ENCODE peak calls at places on chromosomes 13 and 19, in seven cellular contexts. A, L, Q, V, B, N and O are unnamed samples.

GRCh38 chr19:28042516-28042915 is 1170.4 kb downstream of the UQCRFS1 start:
- DNase-seq in N (no peak), Q (no peak), A (no peak), B (no peak), V (no peak), L (no peak), O (no peak)

GRCh38 chr13:41568990-41569387 is 111.6 kb downstream of the RGCC start:
- DNase-seq in Q (no peak), A (no peak), L (no peak), B (no peak), N (no peak), V (no peak), O (no peak)

GRCh38 chr13:40688781-40689180 is 22.3 kb upstream of the FOXO1 start:
- DNase-seq in L (no peak), A (no peak), Q (no peak), V (no peak), N (no peak), B (no peak), O (no peak)

GRCh38 chr13:40595693-40596092 is 70.7 kb downstream of the FOXO1 start:
- DNase-seq in B (no peak), V (no peak), L (no peak), A (no peak), N (no peak), Q (no peak), O (no peak)

GRCh38 chr13:65677906-65678305 is 1552.2 kb downstream of the PCDH9 start:
- DNase-seq in Q (no peak), B (no peak), N (no peak), L (no peak), V (no peak), A (peak), O (no peak)

GRCh38 chr19:49629659-49630058 is 10.3 kb downstream of the RRAS start:
- DNase-seq in A (no peak), N (no peak), L (no peak), V (no peak), B (no peak), Q (no peak), O (no peak)

GRCh38 chr13:47859129-47859528 is 141.9 kb downstream of the SUCLA2 start:
- DNase-seq in N (no peak), L (no peak), Q (no peak), A (no peak), V (no peak), B (no peak), O (no peak)

GRCh38 chr19:1383311-1384084 is at the start of gene NDUFS7:
- DNase-seq in A (peak), Q (peak), L (peak), V (peak), B (peak), N (peak), O (peak)

GRCh38 chr13:31199849-31200635 is at the start of gene B3GLCT:
- DNase-seq in A (peak), L (peak), Q (peak), N (peak), V (peak), B (peak), O (peak)

GRCh38 chr19:7482584-7483439 is 6.0 kb downstream of the PEX11G start:
- DNase-seq in B (peak), N (no peak), Q (no peak), V (no peak), A (peak), L (no peak), O (no peak)

GRCh38 chr13:90884066-90884465 is 463.4 kb upstream of the MIR17HG start:
- DNase-seq in Q (no peak), B (no peak), V (no peak), L (no peak), A (no peak), N (no peak), O (no peak)

GRCh38 chr13:90882551-90882950 is 464.9 kb upstream of the MIR17HG start:
- DNase-seq in A (no peak), B (no peak), V (no peak), Q (peak), L (no peak), N (no peak), O (no peak)

GRCh38 chr13:90883592-90883991 is 463.9 kb upstream of the MIR17HG start:
- DNase-seq in B (no peak), A (no peak), Q (no peak), N (no peak), V (no peak), L (no peak), O (no peak)

DNA sequence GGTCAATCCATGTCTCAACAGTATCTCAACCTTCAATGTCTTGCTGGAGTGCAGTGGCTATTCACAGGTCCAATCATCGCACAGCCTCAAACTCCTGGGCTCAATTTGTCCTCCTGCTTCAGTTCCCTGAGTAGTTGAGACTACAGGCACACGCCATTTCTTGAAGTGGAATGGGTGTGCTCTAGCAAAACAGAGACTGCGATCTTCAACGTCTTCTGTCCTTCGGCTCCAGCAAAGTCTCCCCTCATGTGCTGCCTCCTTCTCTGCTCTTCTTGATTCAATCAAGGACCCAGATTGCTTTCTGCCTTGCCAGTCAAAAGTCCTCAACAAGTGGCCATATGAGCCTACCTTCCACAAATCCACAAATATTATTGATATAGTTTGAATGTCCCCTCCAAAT is 466.7 kb upstream of the MIR17HG start:
- DNase-seq in L (no peak), V (no peak), A (no peak), N (no peak), B (no peak), Q (no peak), O (no peak)
- TF ChIP-seq POLR2A in L (no peak), V (no peak), A (no peak), N (no peak), B (no peak), Q (no peak), O (no peak)

DNA sequence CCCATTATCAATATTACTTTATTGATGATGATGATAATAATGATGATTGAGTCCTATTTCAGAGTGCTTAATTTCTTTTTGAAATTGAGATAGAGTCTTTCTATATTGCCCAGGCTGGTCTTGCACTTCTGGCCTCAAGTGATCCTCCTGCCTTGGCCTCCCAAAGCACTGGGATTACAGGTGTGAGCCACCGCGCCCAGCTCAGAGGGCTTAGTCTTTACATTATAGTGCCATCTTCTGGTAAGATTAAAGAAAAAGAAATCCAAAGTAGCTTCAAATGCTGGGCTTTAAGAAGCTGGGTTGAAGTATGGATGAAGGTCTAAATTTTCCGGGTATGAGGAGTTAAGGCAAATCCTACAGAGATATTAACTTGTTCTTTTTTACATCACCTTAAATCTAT is 3.4 kb upstream of the ZNF333 start:
- DNase-seq in V (peak), A (peak), B (no peak), L (peak), N (no peak), Q (no peak), O (no peak)
- TF ChIP-seq CTCF in V (peak), A (peak), B (no peak), L (peak), N (no peak), Q (peak), O (no peak)

GRCh38 chr19:29675650-29676186 is 10.5 kb downstream of the PLEKHF1 start:
- DNase-seq in Q (peak), B (no peak), L (no peak), A (no peak), N (no peak), V (no peak), O (no peak)

GRCh38 chr19:29677001-29677781 is 11.9 kb downstream of the PLEKHF1 start:
- DNase-seq in B (no peak), A (no peak), L (no peak), Q (peak), V (no peak), N (no peak), O (no peak)

GRCh38 chr19:29675120-29675649 is 9.9 kb downstream of the PLEKHF1 start:
- DNase-seq in A (no peak), L (no peak), N (no peak), Q (peak), B (no peak), V (no peak), O (no peak)

GRCh38 chr19:29678484-29679106 is 13.3 kb downstream of the PLEKHF1 start:
- DNase-seq in V (peak), A (no peak), B (peak), L (no peak), N (peak), Q (peak), O (no peak)

DNA sequence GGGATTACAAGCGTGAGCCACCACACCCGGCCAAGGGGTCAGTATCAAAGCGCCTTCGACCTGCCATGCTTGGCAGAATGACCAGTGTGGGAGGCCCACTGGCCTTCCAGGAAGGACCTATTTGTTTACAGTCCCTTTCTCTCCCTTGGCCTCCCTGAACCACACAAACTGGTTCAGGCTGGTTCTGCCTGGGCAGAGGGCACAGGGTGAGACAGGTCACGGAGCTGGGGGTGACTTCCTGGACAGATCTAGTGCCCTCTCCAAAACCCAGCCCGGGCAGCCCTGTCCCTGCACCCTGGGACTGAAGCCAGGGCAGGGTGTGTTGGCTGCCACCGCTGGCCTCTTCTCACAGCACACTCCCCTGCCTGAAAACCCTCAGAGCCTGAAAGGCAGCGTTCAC is 11.3 kb downstream of the PLEKHF1 start:
- DNase-seq in N (no peak), Q (peak), A (no peak), V (no peak), L (no peak), B (no peak), O (no peak)
- H3K27ac ChIP-seq in N (no peak), Q (no peak), A (no peak), V (no peak), L (no peak), B (peak), O (peak)

DNA sequence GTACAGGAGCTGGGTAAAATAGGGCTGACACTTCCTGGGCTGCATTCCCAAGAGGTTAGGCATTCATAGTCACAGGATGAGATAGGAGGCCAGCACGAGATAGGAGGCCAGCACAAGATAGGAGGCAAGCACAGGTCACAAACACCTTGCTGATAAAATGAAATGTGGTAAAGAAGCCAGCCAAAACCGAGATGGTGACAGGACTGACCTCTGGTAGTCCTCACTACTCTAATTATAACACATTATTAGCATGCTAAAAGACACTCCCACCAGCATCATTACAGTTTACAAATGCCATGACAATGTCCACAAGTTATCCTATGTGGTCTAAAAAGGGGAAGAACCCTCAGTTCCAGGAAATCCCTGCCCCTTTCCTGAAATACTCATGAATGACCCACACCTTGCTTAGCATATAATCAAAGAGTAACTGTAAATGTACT is 20.9 kb upstream of the IGSF23 start:
- DNase-seq in N (peak), Q (no peak), V (no peak), L (peak), A (no peak), B (no peak), O (no peak)
- TF ChIP-seq POLR2A in N (no peak), Q (no peak), V (no peak), L (no peak), A (no peak), B (no peak), O (no peak)

DNA sequence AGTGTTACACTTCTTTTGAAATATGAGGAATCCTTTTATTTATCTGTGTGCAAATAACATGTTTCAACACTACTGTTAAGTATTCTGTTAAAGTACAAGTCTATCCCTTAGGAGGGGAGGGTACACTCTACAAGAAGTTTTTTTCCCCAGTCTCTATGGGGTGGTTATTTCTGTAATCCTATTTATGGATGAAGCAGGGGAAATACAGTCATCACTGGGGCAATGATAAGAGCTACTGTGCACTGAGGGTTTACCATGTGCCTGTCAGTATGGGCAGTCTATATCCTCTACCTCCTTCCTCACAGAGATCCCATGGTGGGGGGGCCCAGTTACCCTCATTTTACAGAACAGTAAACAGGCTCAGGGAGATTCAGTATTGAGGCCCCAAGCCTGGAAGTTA is 16.6 kb upstream of the TRIM13 start:
- DNase-seq in Q (no peak), A (no peak), V (no peak), B (no peak), N (no peak), L (no peak), O (no peak)
- TF ChIP-seq CTCF in Q (no peak), A (no peak), V (no peak), B (no peak), N (no peak), L (no peak), O (no peak)

DNA sequence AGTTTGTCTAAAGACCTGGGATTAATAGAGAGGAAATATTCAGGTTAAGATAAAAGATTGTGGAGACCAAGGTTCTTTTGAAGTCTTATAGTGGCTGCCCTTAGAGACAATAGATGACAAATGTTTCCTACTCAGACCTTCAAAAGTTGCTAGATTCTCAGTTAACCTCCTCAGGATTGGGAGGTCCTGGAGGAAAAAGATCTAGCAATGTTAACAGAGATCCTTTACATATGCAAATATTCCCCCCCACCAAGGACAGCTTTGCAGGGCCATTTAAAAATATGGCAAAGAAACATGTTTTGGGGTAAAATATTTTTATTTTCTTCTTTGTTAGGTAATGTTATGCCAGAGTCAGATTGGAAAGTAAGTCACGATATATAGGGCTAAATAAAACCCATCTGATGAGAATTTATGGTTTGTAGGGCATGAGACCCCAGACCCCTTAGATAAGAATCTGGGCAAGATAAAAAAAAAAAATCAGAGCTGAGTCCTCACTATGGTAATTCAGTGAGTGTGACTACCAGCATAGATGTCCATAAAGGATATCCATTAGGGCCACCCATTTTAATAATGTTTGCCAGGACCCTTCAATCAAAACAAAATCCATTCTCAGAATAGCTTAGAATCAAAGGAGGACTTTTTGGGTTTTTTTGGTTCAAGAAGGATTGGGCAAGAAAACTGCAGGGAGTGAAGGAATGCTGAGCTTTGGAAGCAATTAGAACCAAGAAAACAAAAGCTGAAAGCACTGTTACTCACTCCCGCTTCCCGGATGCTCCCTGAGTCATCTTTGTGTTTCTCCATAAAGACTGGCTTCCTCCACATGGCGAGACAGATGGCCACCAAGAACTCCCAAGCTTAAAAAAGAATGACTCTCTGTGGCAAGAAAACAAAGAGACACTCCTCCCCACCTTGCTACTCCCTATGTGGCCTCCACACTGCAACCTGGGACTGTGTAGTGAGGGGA is 28.2 kb downstream of the VSTM1 start:
- DNase-seq in L (peak), V (no peak), Q (no peak), A (no peak), N (no peak), B (no peak), O (no peak)
- H3K27ac ChIP-seq in L (peak), V (no peak), Q (no peak), A (no peak), N (no peak), B (no peak), O (no peak)

DNA sequence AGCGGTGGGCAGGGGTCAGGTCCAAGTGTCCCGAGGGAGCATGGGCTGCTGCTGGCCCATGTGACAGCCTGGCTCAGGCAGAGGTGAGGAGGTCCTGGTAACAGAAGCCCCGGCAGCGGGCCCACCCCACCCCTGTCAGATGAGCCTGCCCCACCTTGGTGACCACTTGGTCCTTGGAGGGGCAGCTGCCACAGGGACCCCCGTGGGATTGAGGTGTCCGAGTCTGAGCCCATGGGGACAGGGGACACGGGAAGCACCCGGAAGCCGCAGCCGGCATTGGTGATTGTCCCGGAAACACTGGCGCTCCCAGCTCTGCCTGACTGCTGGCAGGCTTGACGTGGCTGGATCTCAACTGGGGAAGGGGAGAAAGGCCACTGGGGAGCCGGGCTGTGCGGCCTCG is 149.1 kb downstream of the KDM4B start:
- DNase-seq in N (no peak), V (no peak), B (no peak), Q (no peak), A (no peak), L (no peak), O (no peak)
- TF ChIP-seq POLR2A in N (no peak), V (no peak), B (no peak), Q (no peak), A (no peak), L (no peak), O (no peak)

GRCh38 chr19:35744688-35745327 is 410 bp downstream of the U2AF1L4 start:
- DNase-seq in Q (peak), B (peak), A (peak), N (peak), V (peak), L (peak), O (peak)
- TF ChIP-seq CTCF in Q (peak), B (peak), A (peak), N (peak), V (peak), L (peak), O (peak)

GRCh38 chr13:77213644-77214043 is 113.2 kb downstream of the MYCBP2 start:
- DNase-seq in V (no peak), N (no peak), A (no peak), Q (no peak), B (no peak), L (peak), O (no peak)

DNA sequence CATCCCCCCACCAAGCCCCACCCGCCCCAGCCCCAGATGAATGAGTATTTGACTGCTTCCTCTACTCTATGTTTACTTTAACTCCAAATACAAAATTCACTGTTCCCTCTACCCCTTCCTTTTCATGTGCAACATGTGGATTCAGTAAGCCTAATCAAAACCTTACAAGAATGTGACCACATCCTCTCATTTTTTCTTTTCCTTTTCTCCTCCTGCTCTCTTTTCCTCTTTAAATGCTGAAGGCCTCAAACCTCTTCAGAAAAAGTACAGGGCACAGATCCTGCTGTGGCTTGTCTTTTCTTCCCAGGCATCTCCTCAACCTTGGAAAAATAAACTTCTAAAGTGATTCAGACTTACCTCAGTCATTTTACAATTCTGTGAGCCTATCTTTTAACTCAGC is 119.0 kb downstream of the MYCBP2 start:
- DNase-seq in L (no peak), A (no peak), Q (no peak), B (no peak), V (no peak), N (no peak), O (no peak)
- H3K27ac ChIP-seq in L (no peak), A (no peak), Q (no peak), B (no peak), V (no peak), N (no peak), O (no peak)

GRCh38 chr19:36418287-36419001 is at the start of gene ZFP82:
- DNase-seq in Q (peak), V (peak), A (no peak), L (peak), N (peak), B (peak), O (peak)
- TF ChIP-seq POLR2A in Q (no peak), V (no peak), A (no peak), L (peak), N (peak), B (no peak), O (no peak)